ENCODE peak calls at places on chromosomes 16 and 17, in seven cellular contexts. O, H, E, U, D, F and Q are unnamed samples.

GRCh38 chr16:52592778-52593177 is 45.8 kb upstream of the TOX3 start:
- DNase-seq in F (peak; percentile 20), U (no peak), E (no peak), O (no peak), H (no peak), D (no peak), Q (no peak)

GRCh38 chr16:1119766-1120611 is 23.9 kb upstream of the C1QTNF8 start:
- DNase-seq in O (no peak), H (no peak), E (no peak), U (no peak), D (no peak), F (no peak), Q (no peak)

GRCh38 chr16:69494993-69495392 is 70.6 kb downstream of the CYB5B start:
- DNase-seq in O (no peak), H (no peak), U (no peak), D (no peak), E (no peak), F (no peak), Q (peak; percentile 71)

GRCh38 chr17:35141681-35142466 is at the start of gene NLE1:
- DNase-seq in E (peak; percentile 81), D (peak; percentile 77), F (peak; percentile 75), O (peak; percentile 88), U (peak; percentile 90), H (peak; percentile 88), Q (peak; percentile 89)

GRCh38 chr16:50303605-50304466 is 37.5 kb downstream of the ADCY7 start:
- DNase-seq in H (no peak), O (peak; percentile 67), F (no peak), E (peak; percentile 28), U (no peak), D (peak; percentile 7), Q (no peak)

GRCh38 chr17:8031261-8031661 is 7.6 kb upstream of the ALOX15B start:
- DNase-seq in O (no peak), U (no peak), F (no peak), E (no peak), H (no peak), D (no peak), Q (no peak)

GRCh38 chr16:74480150-74481029 is 59.1 kb upstream of the CLEC18B start:
- DNase-seq in U (peak; percentile 62), H (peak; percentile 84), D (no peak), E (no peak), O (no peak), F (peak; percentile 91), Q (no peak)

GRCh38 chr17:75238684-75239191 is 22.7 kb downstream of the GGA3 start:
- DNase-seq in E (peak; percentile 67), U (peak; percentile 90), O (peak; percentile 71), H (peak; percentile 79), F (peak; percentile 40), D (peak; percentile 39), Q (peak; percentile 84)

GRCh38 chr17:49914096-49914490 is 54.9 kb upstream of the DLX4 start:
- DNase-seq in U (no peak), E (no peak), H (no peak), O (no peak), F (no peak), D (no peak), Q (no peak)

GRCh38 chr17:49388692-49389513 is 25.8 kb downstream of the PHB1 start:
- DNase-seq in D (no peak), F (no peak), E (no peak), O (no peak), U (no peak), H (no peak), Q (no peak)

GRCh38 chr16:3007957-3008748 is 4.6 kb upstream of the CLDN9 start:
- DNase-seq in O (no peak), F (no peak), E (no peak), H (peak; percentile 76), U (no peak), D (no peak), Q (peak; percentile 43)

GRCh38 chr17:34606721-34607120 is 27.3 kb downstream of the TMEM132E start:
- DNase-seq in U (no peak), H (no peak), F (no peak), O (no peak), D (no peak), E (no peak), Q (no peak)

GRCh38 chr16:78660795-78661194 is 561.3 kb downstream of the WWOX start:
- DNase-seq in H (no peak), D (no peak), E (no peak), U (no peak), F (no peak), O (no peak), Q (no peak)

GRCh38 chr17:82356845-82357355 is 2.1 kb upstream of the TEX19 start:
- DNase-seq in E (no peak), F (no peak), U (no peak), H (no peak), D (no peak), O (no peak), Q (no peak)

GRCh38 chr17:81228834-81229665 is 6.3 kb upstream of the CEP131 start:
- DNase-seq in H (no peak), U (no peak), E (no peak), O (peak; percentile 52), F (no peak), D (no peak), Q (no peak)

GRCh38 chr17:47231334-47231733 is 22.2 kb downstream of the MYL4 start:
- DNase-seq in E (no peak), D (no peak), H (no peak), F (no peak), O (no peak), U (no peak), Q (no peak)

GRCh38 chr16:2086812-2087425 is 39.1 kb downstream of the TSC2 start:
- DNase-seq in D (no peak), O (no peak), E (no peak), H (no peak), F (no peak), U (no peak), Q (no peak)

GRCh38 chr16:79169239-79169638 is 431.3 kb downstream of the MAF start:
- DNase-seq in O (no peak), F (no peak), D (no peak), E (peak; percentile 3), U (no peak), H (peak; percentile 30), Q (no peak)

GRCh38 chr17:47872019-47872650 is 21.2 kb upstream of the SP6 start:
- DNase-seq in O (no peak), H (no peak), D (no peak), F (no peak), E (no peak), U (no peak), Q (no peak)

GRCh38 chr17:77877019-77877418 is 81.5 kb upstream of the TNRC6C start:
- DNase-seq in H (no peak), O (no peak), U (no peak), F (no peak), E (no peak), D (no peak), Q (no peak)

GRCh38 chr17:81253358-81254131 is 14.4 kb downstream of the NDUFAF8 start:
- DNase-seq in U (peak; percentile 53), O (no peak), H (peak; percentile 44), E (peak; percentile 42), F (peak; percentile 48), D (peak; percentile 36), Q (peak; percentile 72)

GRCh38 chr17:48484256-48484655 is 46.6 kb downstream of the HOXB1 start:
- DNase-seq in E (peak; percentile 76), H (no peak), F (no peak), U (no peak), D (no peak), O (no peak), Q (no peak)